ENCODE peak calls at places on chromosomes 1 and 21, in six cellular contexts. B, Y, F, C, L and O are unnamed samples.

GRCh38 chr21:16241021-16241420 is 511.2 kb downstream of the USP25 start:
- DNase-seq in B (no peak), Y (no peak), F (no peak), C (no peak), L (no peak), O (no peak)

GRCh38 chr1:229097356-229097755 is 173.6 kb upstream of the RAB4A start:
- DNase-seq in B (no peak), Y (no peak), F (no peak), C (no peak), L (no peak), O (no peak)

GRCh38 chr1:43348809-43349593 is 9.8 kb upstream of the CDC20 start:
- DNase-seq in B (peak), Y (peak), F (peak), C (peak), L (peak), O (peak)

GRCh38 chr1:19260211-19261138 is 8.9 kb downstream of the MRTO4 start:
- DNase-seq in B (no peak), Y (no peak), F (no peak), C (peak), L (peak), O (peak)

GRCh38 chr1:115377411-115377810 is 39.4 kb upstream of the NGF start:
- DNase-seq in B (no peak), Y (no peak), F (no peak), C (peak), L (no peak), O (no peak)

GRCh38 chr1:218463194-218464156 is 118.3 kb downstream of the TGFB2 start:
- DNase-seq in B (peak), Y (peak), F (no peak), C (peak), L (no peak), O (no peak)

GRCh38 chr1:104266612-104267011 is 516.9 kb downstream of the AMY1C start:
- DNase-seq in B (no peak), Y (no peak), F (no peak), C (no peak), L (no peak), O (no peak)

GRCh38 chr1:161121042-161121441 is 3.1 kb downstream of the NIT1 start:
- DNase-seq in B (no peak), Y (no peak), F (no peak), C (no peak), L (no peak), O (no peak)